ENCODE peak calls at places on chromosomes 5 and 9, in five cellular contexts. K is cardiac fibroblast, G is HTR-8/SVneo, W is tibial artery, V is M059J. L is an unnamed sample.

GRCh38 chr5:21807953-21808352 is 1045.2 kb downstream of the CDH12 start:
- DNase-seq in K (no peak), G (no peak), W (no peak), V (peak), L (no peak)

GRCh38 chr5:78361226-78361993 is 993 bp downstream of the SCAMP1 start:
- DNase-seq in K (peak), G (peak), W (no peak), V (peak), L (peak)

GRCh38 chr9:3437031-3437430 is 88.8 kb downstream of the RFX3 start:
- DNase-seq in K (peak), G (no peak), W (no peak), V (no peak), L (no peak)

GRCh38 chr9:89695441-89695891 is 90.7 kb downstream of the GADD45G start:
- DNase-seq in K (no peak), G (no peak), W (no peak), V (no peak), L (no peak)

GRCh38 chr5:180370861-180371641 is 17.9 kb upstream of the GFPT2 start:
- DNase-seq in K (no peak), G (no peak), W (no peak), V (no peak), L (no peak)

GRCh38 chr9:37456808-37457207 is 8.4 kb downstream of the ZBTB5 start:
- DNase-seq in K (no peak), G (no peak), W (no peak), V (no peak), L (no peak)

GRCh38 chr5:123460296-123460729 is 37.1 kb upstream of the CEP120 start:
- DNase-seq in K (peak), G (peak), W (no peak), V (peak), L (peak)

GRCh38 chr5:38535281-38535750 is 21.1 kb downstream of the LIFR start:
- DNase-seq in K (peak), G (no peak), W (no peak), V (no peak), L (no peak)